ENCODE peak calls at places on chromosomes 11 and 22, in five cellular contexts. O, S, W, F and X are unnamed samples.

GRCh38 chr22:42408815-42409529 is 23.2 kb downstream of the NFAM1 start:
- DNase-seq in W (no peak), S (no peak), F (no peak), O (no peak), X (no peak)

GRCh38 chr11:128630367-128631230 is 43.2 kb upstream of the ETS1 start:
- DNase-seq in W (peak; percentile 89), F (peak; percentile 83), S (no peak), O (peak; percentile 53), X (peak; percentile 84)

GRCh38 chr11:70490208-70490607 is 91.9 kb downstream of the CTTN start:
- DNase-seq in W (no peak), S (peak; percentile 53), O (no peak), F (no peak), X (peak; percentile 5)

GRCh38 chr11:96465537-96465936 is 75.7 kb downstream of the JRKL start:
- DNase-seq in O (no peak), W (no peak), F (no peak), S (no peak), X (no peak)

GRCh38 chr22:36541831-36542391 is 12.9 kb upstream of the EIF3D start:
- DNase-seq in W (no peak), O (peak; percentile 60), S (peak; percentile 26), F (peak; percentile 94), X (no peak)

GRCh38 chr11:23586188-23586587 is 725.9 kb upstream of the CCDC179 start:
- DNase-seq in W (no peak), S (no peak), O (no peak), F (no peak), X (no peak)

GRCh38 chr11:32386770-32387377 is 48.5 kb downstream of the WT1 start:
- DNase-seq in S (no peak), O (no peak), W (no peak), F (peak; percentile 56), X (no peak)

GRCh38 chr22:29270475-29271271 is 2.6 kb downstream of the EWSR1 start:
- DNase-seq in O (peak; percentile 35), W (no peak), F (peak; percentile 42), S (no peak), X (no peak)

GRCh38 chr22:32574397-32574796 is 99.8 kb downstream of the FBXO7 start:
- DNase-seq in S (no peak), F (no peak), O (no peak), W (no peak), X (no peak)

GRCh38 chr22:24327827-24328226 is 57.2 kb downstream of the SPECC1L start:
- DNase-seq in W (no peak), O (no peak), S (no peak), F (no peak), X (no peak)

GRCh38 chr11:68750197-68750987 is 928 bp downstream of the TESMIN start:
- DNase-seq in S (peak; percentile 92), W (no peak), F (no peak), O (no peak), X (no peak)

GRCh38 chr11:75508051-75508561 is 17.6 kb downstream of the GDPD5 start:
- DNase-seq in O (no peak), S (no peak), W (no peak), F (no peak), X (peak; percentile 41)

GRCh38 chr22:45638834-45639746 is 32.5 kb upstream of the ATXN10 start:
- DNase-seq in W (peak; percentile 57), S (no peak), F (peak; percentile 69), O (no peak), X (no peak)

GRCh38 chr22:38448945-38449745 is 5.9 kb downstream of the KCNJ4 start:
- DNase-seq in W (no peak), S (no peak), O (no peak), F (no peak), X (no peak)

GRCh38 chr11:72308226-72309073 is 64.5 kb upstream of the PHOX2A start:
- DNase-seq in S (no peak), O (peak; percentile 48), F (peak; percentile 97), W (no peak), X (no peak)

GRCh38 chr11:61516191-61516590 is 7.6 kb downstream of the LRRC10B start:
- DNase-seq in F (no peak), S (peak; percentile 84), O (no peak), W (no peak), X (no peak)

GRCh38 chr11:43316451-43316850 is 4.7 kb downstream of the API5 start:
- DNase-seq in S (no peak), F (no peak), O (no peak), W (no peak), X (no peak)

GRCh38 chr11:69157156-69157821 is 1.6 kb downstream of the SMIM38 start:
- DNase-seq in S (no peak), W (no peak), F (peak; percentile 17), O (no peak), X (no peak)

GRCh38 chr22:36641902-36642640 is 61.5 kb downstream of the CACNG2 start:
- DNase-seq in W (no peak), O (peak; percentile 50), S (no peak), F (peak; percentile 87), X (no peak)

GRCh38 chr11:38448284-38448683 is 1850.2 kb upstream of the RAG2 start:
- DNase-seq in S (no peak), F (peak; percentile 10), W (no peak), O (no peak), X (no peak)

GRCh38 chr11:86245369-86246292 is 1.1 kb downstream of the EED start:
- DNase-seq in F (peak; percentile 23), O (no peak), S (no peak), W (no peak), X (no peak)

GRCh38 chr11:121344824-121345223 is 52.3 kb downstream of the SC5D start:
- DNase-seq in O (no peak), F (no peak), S (no peak), W (no peak), X (no peak)

GRCh38 chr22:29292379-29292778 is 14.1 kb upstream of the GAS2L1 start:
- DNase-seq in W (no peak), F (no peak), O (no peak), S (no peak), X (no peak)

GRCh38 chr22:50306753-50307749 is at the start of gene PLXNB2:
- DNase-seq in F (peak; percentile 74), O (no peak), W (peak; percentile 80), S (no peak), X (peak; percentile 39)

GRCh38 chr11:35799655-35800054 is 137.1 kb downstream of the TRIM44 start:
- DNase-seq in W (no peak), F (no peak), O (no peak), S (no peak), X (no peak)

GRCh38 chr11:43359432-43359818 is 705 bp downstream of the TTC17 start:
- DNase-seq in S (no peak), F (peak; percentile 31), O (no peak), W (no peak), X (peak; percentile 57)

GRCh38 chr11:105577645-105578044 is 32.2 kb upstream of the GRIA4 start:
- DNase-seq in F (no peak), W (no peak), O (no peak), S (no peak), X (no peak)

GRCh38 chr22:45582955-45583320 is 80.3 kb downstream of the FBLN1 start:
- DNase-seq in F (no peak), S (peak; percentile 51), O (no peak), W (no peak), X (no peak)

GRCh38 chr11:2441171-2441570 is 3.1 kb downstream of the TRPM5 start:
- DNase-seq in O (no peak), F (no peak), W (no peak), S (peak; percentile 61), X (no peak)

DNA sequence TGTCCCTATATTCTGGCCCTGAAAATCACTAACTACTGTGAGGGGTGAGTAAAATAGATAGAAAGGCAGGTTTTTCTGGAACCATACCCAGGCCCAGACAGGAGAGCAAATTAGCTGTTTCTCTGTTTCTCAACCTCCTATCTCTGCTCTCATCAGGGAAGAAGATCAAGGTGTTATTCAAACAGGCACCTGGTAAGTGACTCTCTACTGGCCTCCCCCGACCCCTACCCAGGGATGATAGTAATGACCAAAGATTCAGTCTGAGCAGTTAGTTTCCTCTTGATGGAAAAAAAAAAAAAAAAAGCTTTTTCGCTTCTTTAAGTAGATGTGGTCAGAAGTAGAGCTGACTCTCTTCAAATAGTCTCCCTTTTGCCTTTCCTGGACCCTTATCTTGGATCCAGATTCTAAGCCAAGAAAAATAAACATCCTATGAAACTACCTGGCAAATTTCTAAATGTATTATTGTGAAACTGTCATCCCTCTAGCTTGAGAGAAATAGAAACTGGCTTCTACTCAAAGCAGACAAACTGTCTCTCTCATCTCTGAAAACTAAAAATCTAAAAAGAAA is 9.9 kb downstream of the LRRC4C start:
- DNase-seq in S (no peak), F (no peak), W (no peak), O (no peak), X (no peak)
- TF ChIP-seq CTCF in S (no peak), F (no peak), W (no peak), O (no peak), X (no peak)

GRCh38 chr11:9250139-9250582 is 15.0 kb downstream of the DENND5A start:
- DNase-seq in F (no peak), S (no peak), W (no peak), O (no peak), X (peak; percentile 35)

GRCh38 chr11:9253086-9253485 is 12.1 kb downstream of the DENND5A start:
- DNase-seq in O (no peak), S (no peak), W (no peak), F (no peak), X (no peak)

GRCh38 chr11:9251306-9251705 is 13.8 kb downstream of the DENND5A start:
- DNase-seq in O (no peak), S (no peak), F (no peak), W (no peak), X (no peak)

GRCh38 chr11:9249252-9249651 is 15.9 kb downstream of the DENND5A start:
- DNase-seq in S (no peak), W (no peak), F (no peak), O (no peak), X (no peak)

GRCh38 chr11:9247863-9248262 is 17.3 kb downstream of the DENND5A start:
- DNase-seq in F (no peak), W (no peak), S (no peak), O (no peak), X (no peak)
- TF ChIP-seq CTCF in F (no peak), W (no peak), S (no peak), O (no peak), X (no peak)

GRCh38 chr22:48185656-48186055 is 1423.2 kb downstream of the TBC1D22A start:
- DNase-seq in O (no peak), W (no peak), F (no peak), S (no peak), X (no peak)
- TF ChIP-seq CTCF in O (no peak), W (no peak), F (no peak), S (no peak), X (no peak)

GRCh38 chr11:65216830-65217229 is 35.1 kb downstream of the CAPN1 start:
- DNase-seq in F (no peak), O (no peak), W (no peak), S (no peak), X (no peak)
- TF ChIP-seq CTCF in F (no peak), O (no peak), W (no peak), S (no peak), X (peak; percentile 22)